ENCODE peak calls at places on chromosome 22, in eight cellular contexts. One of them, this sample, is unnamed.

GRCh38 chr22:19665784-19666662 is 48.3 kb upstream of the SEPTIN5 start:
- DNase-seq in NCI-H187: no peak
- DNase-seq in IMR-90: no peak
- DNase-seq in HL-60: no peak
- DNase-seq in ACHN: no peak
- DNase-seq in T follicular helper cell: no peak
- DNase-seq in NT2/D1: no peak
- DNase-seq in endothelial cell: no peak
- DNase-seq in this sample: no peak

GRCh38 chr22:22348127-22348814 is 103.7 kb downstream of the VPREB1 start:
- DNase-seq in IMR-90: no peak
- DNase-seq in endothelial cell: peak
- DNase-seq in NT2/D1: peak
- DNase-seq in HL-60: no peak
- DNase-seq in ACHN: peak
- DNase-seq in NCI-H187: no peak
- DNase-seq in T follicular helper cell: no peak
- DNase-seq in this sample: no peak

GRCh38 chr22:41305646-41306045 is 4.3 kb downstream of the ZC3H7B start:
- DNase-seq in IMR-90: peak
- DNase-seq in ACHN: peak
- DNase-seq in T follicular helper cell: no peak
- DNase-seq in NT2/D1: no peak
- DNase-seq in endothelial cell: no peak
- DNase-seq in HL-60: no peak
- DNase-seq in NCI-H187: no peak
- DNase-seq in this sample: peak

GRCh38 chr22:39309881-39310714 is 9.3 kb downstream of the RPL3 start:
- DNase-seq in NT2/D1: no peak
- DNase-seq in T follicular helper cell: no peak
- DNase-seq in NCI-H187: no peak
- DNase-seq in IMR-90: peak
- DNase-seq in ACHN: no peak
- DNase-seq in endothelial cell: no peak
- DNase-seq in HL-60: no peak
- DNase-seq in this sample: peak

GRCh38 chr22:37716708-37717107 is 19.9 kb downstream of the TRIOBP start:
- DNase-seq in NCI-H187: no peak
- DNase-seq in HL-60: no peak
- DNase-seq in endothelial cell: no peak
- DNase-seq in NT2/D1: no peak
- DNase-seq in T follicular helper cell: no peak
- DNase-seq in IMR-90: peak
- DNase-seq in ACHN: no peak
- DNase-seq in this sample: peak

GRCh38 chr22:48517039-48518030 is 1310.3 kb downstream of the BRD1 start:
- DNase-seq in ACHN: no peak
- DNase-seq in HL-60: no peak
- DNase-seq in endothelial cell: peak
- DNase-seq in T follicular helper cell: no peak
- DNase-seq in IMR-90: no peak
- DNase-seq in NCI-H187: no peak
- DNase-seq in NT2/D1: no peak
- DNase-seq in this sample: peak

GRCh38 chr22:46777609-46777970 is 15.1 kb downstream of the TBC1D22A start:
- DNase-seq in ACHN: no peak
- DNase-seq in T follicular helper cell: no peak
- DNase-seq in endothelial cell: no peak
- DNase-seq in HL-60: no peak
- DNase-seq in IMR-90: no peak
- DNase-seq in NT2/D1: no peak
- DNase-seq in NCI-H187: no peak
- DNase-seq in this sample: no peak

GRCh38 chr22:38148252-38148651 is 33.4 kb downstream of the PLA2G6 start:
- DNase-seq in NT2/D1: no peak
- DNase-seq in HL-60: no peak
- DNase-seq in ACHN: peak
- DNase-seq in T follicular helper cell: no peak
- DNase-seq in NCI-H187: no peak
- DNase-seq in endothelial cell: no peak
- DNase-seq in IMR-90: peak
- DNase-seq in this sample: peak

GRCh38 chr22:49838771-49839717 is 11.4 kb upstream of the BRD1 start:
- DNase-seq in T follicular helper cell: peak
- DNase-seq in NCI-H187: no peak
- DNase-seq in ACHN: no peak
- DNase-seq in HL-60: no peak
- DNase-seq in NT2/D1: no peak
- DNase-seq in endothelial cell: no peak
- DNase-seq in IMR-90: peak
- DNase-seq in this sample: peak

GRCh38 chr22:43921361-43921760 is 2.2 kb upstream of the PNPLA3 start:
- DNase-seq in endothelial cell: no peak
- DNase-seq in IMR-90: peak
- DNase-seq in NT2/D1: no peak
- DNase-seq in NCI-H187: no peak
- DNase-seq in T follicular helper cell: no peak
- DNase-seq in ACHN: peak
- DNase-seq in HL-60: no peak
- DNase-seq in this sample: peak

GRCh38 chr22:28728002-28728401 is 13.6 kb downstream of the CHEK2 start:
- DNase-seq in T follicular helper cell: no peak
- DNase-seq in IMR-90: no peak
- DNase-seq in ACHN: no peak
- DNase-seq in endothelial cell: no peak
- DNase-seq in HL-60: no peak
- DNase-seq in NCI-H187: no peak
- DNase-seq in NT2/D1: no peak
- DNase-seq in this sample: no peak

GRCh38 chr22:44309137-44309536 is 3.6 kb downstream of the SHISAL1 start:
- DNase-seq in NT2/D1: no peak
- DNase-seq in NCI-H187: no peak
- DNase-seq in T follicular helper cell: no peak
- DNase-seq in ACHN: peak
- DNase-seq in endothelial cell: no peak
- DNase-seq in HL-60: peak
- DNase-seq in IMR-90: peak
- DNase-seq in this sample: peak

GRCh38 chr22:45159652-45160462 is 3.9 kb upstream of the NUP50 start:
- DNase-seq in ACHN: no peak
- DNase-seq in NT2/D1: no peak
- DNase-seq in endothelial cell: peak
- DNase-seq in IMR-90: peak
- DNase-seq in T follicular helper cell: no peak
- DNase-seq in NCI-H187: no peak
- DNase-seq in HL-60: no peak
- DNase-seq in this sample: peak

GRCh38 chr22:45397806-45398205 is 15.6 kb downstream of the SMC1B start:
- DNase-seq in ACHN: no peak
- DNase-seq in IMR-90: no peak
- DNase-seq in T follicular helper cell: no peak
- DNase-seq in endothelial cell: no peak
- DNase-seq in NT2/D1: no peak
- DNase-seq in HL-60: no peak
- DNase-seq in NCI-H187: no peak
- DNase-seq in this sample: no peak

GRCh38 chr22:20803696-20804324 is 29.9 kb downstream of the SERPIND1 start:
- DNase-seq in IMR-90: peak
- DNase-seq in endothelial cell: peak
- DNase-seq in NT2/D1: no peak
- DNase-seq in ACHN: peak
- DNase-seq in T follicular helper cell: peak
- DNase-seq in HL-60: no peak
- DNase-seq in NCI-H187: no peak
- DNase-seq in this sample: peak

GRCh38 chr22:49075150-49075549 is 752.5 kb downstream of the BRD1 start:
- DNase-seq in NT2/D1: no peak
- DNase-seq in T follicular helper cell: no peak
- DNase-seq in NCI-H187: no peak
- DNase-seq in HL-60: no peak
- DNase-seq in IMR-90: no peak
- DNase-seq in endothelial cell: no peak
- DNase-seq in ACHN: no peak
- DNase-seq in this sample: no peak

GRCh38 chr22:32106930-32107329 is 52.2 kb downstream of the C22orf42 start:
- DNase-seq in T follicular helper cell: no peak
- DNase-seq in HL-60: no peak
- DNase-seq in endothelial cell: peak
- DNase-seq in NT2/D1: peak
- DNase-seq in NCI-H187: no peak
- DNase-seq in IMR-90: no peak
- DNase-seq in ACHN: peak
- DNase-seq in this sample: no peak

GRCh38 chr22:47355388-47355725 is 592.9 kb downstream of the TBC1D22A start:
- DNase-seq in ACHN: no peak
- DNase-seq in IMR-90: no peak
- DNase-seq in endothelial cell: no peak
- DNase-seq in T follicular helper cell: no peak
- DNase-seq in NCI-H187: no peak
- DNase-seq in HL-60: no peak
- DNase-seq in NT2/D1: no peak
- DNase-seq in this sample: no peak

GRCh38 chr22:35498026-35498425 is 42.6 kb upstream of the RASD2 start:
- DNase-seq in ACHN: no peak
- DNase-seq in endothelial cell: no peak
- DNase-seq in NT2/D1: no peak
- DNase-seq in T follicular helper cell: no peak
- DNase-seq in HL-60: no peak
- DNase-seq in NCI-H187: no peak
- DNase-seq in IMR-90: peak
- DNase-seq in this sample: no peak

GRCh38 chr22:17213976-17214375 is 5.3 kb downstream of the ADA2 start:
- DNase-seq in IMR-90: peak
- DNase-seq in NT2/D1: no peak
- DNase-seq in T follicular helper cell: peak
- DNase-seq in endothelial cell: peak
- DNase-seq in ACHN: peak
- DNase-seq in HL-60: no peak
- DNase-seq in NCI-H187: no peak
- DNase-seq in this sample: peak

GRCh38 chr22:45994516-45995404 is 17.8 kb upstream of the WNT7B start:
- DNase-seq in T follicular helper cell: peak
- DNase-seq in HL-60: no peak
- DNase-seq in ACHN: peak
- DNase-seq in NCI-H187: no peak
- DNase-seq in IMR-90: peak
- DNase-seq in endothelial cell: peak
- DNase-seq in NT2/D1: peak
- DNase-seq in this sample: peak

This sample was measured in M059J.